ENCODE peak calls at places on chromosome X, in eight cellular contexts. X, M, C, H, W, E, L and D are unnamed samples.

GRCh38 chrX:8841911-8842310 is 40.7 kb upstream of the FAM9A start:
- DNase-seq in X (no peak), M (no peak), C (no peak), H (no peak), W (no peak), E (no peak), L (no peak), D (no peak)

GRCh38 chrX:11899091-11899490 is 141.1 kb downstream of the MSL3 start:
- DNase-seq in X (no peak), M (no peak), C (no peak), H (peak; percentile 72), W (no peak), E (no peak), L (no peak), D (peak; percentile 53)

GRCh38 chrX:63012574-63012973 is 338.6 kb downstream of the SPIN4 start:
- DNase-seq in X (no peak), M (no peak), C (no peak), H (no peak), W (no peak), E (peak; percentile 31), L (no peak), D (no peak)

GRCh38 chrX:27186671-27187070 is 276.5 kb downstream of the PPP4R3C start:
- DNase-seq in X (peak; percentile 20), M (no peak), C (no peak), H (peak; percentile 46), W (no peak), E (peak; percentile 44), L (peak; percentile 2), D (no peak)

GRCh38 chrX:2608638-2609430 is 82.3 kb upstream of the CD99 start:
- DNase-seq in X (peak; percentile 96), M (no peak), C (peak; percentile 87), H (peak; percentile 86), W (peak; percentile 63), E (peak; percentile 55), L (peak; percentile 87), D (peak; percentile 79)

GRCh38 chrX:153865685-153866084 is 20.3 kb downstream of the L1CAM start:
- DNase-seq in X (no peak), M (no peak), C (no peak), H (no peak), W (no peak), E (no peak), L (no peak), D (no peak)

GRCh38 chrX:2965965-2966364 is 36.8 kb upstream of the ARSD start:
- DNase-seq in X (no peak), M (no peak), C (no peak), H (no peak), W (no peak), E (no peak), L (peak; percentile 3), D (no peak)

GRCh38 chrX:9352683-9353430 is 112.0 kb upstream of the TBL1X start:
- DNase-seq in X (no peak), M (no peak), C (no peak), H (peak; percentile 79), W (no peak), E (no peak), L (peak; percentile 29), D (no peak)

GRCh38 chrX:40651620-40652223 is 4.4 kb upstream of the CXorf38 start:
- DNase-seq in X (peak; percentile 33), M (peak; percentile 14), C (no peak), H (peak; percentile 72), W (peak; percentile 6), E (peak; percentile 77), L (peak; percentile 68), D (no peak)

GRCh38 chrX:15686818-15687685 is 22.4 kb upstream of the CLTRN start:
- DNase-seq in X (peak; percentile 51), M (peak; percentile 4), C (no peak), H (peak; percentile 66), W (no peak), E (peak; percentile 73), L (peak; percentile 36), D (no peak)

GRCh38 chrX:110734894-110735541 is 60.6 kb downstream of the CHRDL1 start:
- DNase-seq in X (no peak), M (no peak), C (no peak), H (peak; percentile 33), W (no peak), E (no peak), L (no peak), D (peak; percentile 74)

GRCh38 chrX:109537324-109537665 is 651 bp downstream of the NXT2 start:
- DNase-seq in X (no peak), M (no peak), C (no peak), H (peak; percentile 87), W (no peak), E (peak; percentile 82), L (no peak), D (peak; percentile 29)

GRCh38 chrX:136273986-136274385 is 22.8 kb upstream of the MAP7D3 start:
- DNase-seq in X (no peak), M (no peak), C (no peak), H (no peak), W (no peak), E (no peak), L (no peak), D (no peak)

GRCh38 chrX:14363719-14364118 is 165.6 kb upstream of the GLRA2 start:
- DNase-seq in X (no peak), M (no peak), C (no peak), H (no peak), W (no peak), E (peak; percentile 4), L (no peak), D (no peak)

GRCh38 chrX:1491851-1492349 is 39.2 kb upstream of the ASMTL start:
- DNase-seq in X (peak; percentile 67), M (no peak), C (no peak), H (peak; percentile 18), W (no peak), E (peak; percentile 36), L (peak; percentile 77), D (no peak)

GRCh38 chrX:74063426-74064155 is 240.4 kb upstream of the ZCCHC13 start:
- DNase-seq in X (no peak), M (no peak), C (no peak), H (no peak), W (no peak), E (no peak), L (no peak), D (no peak)

GRCh38 chrX:2311483-2311882 is 189.3 kb downstream of the DHRSX start:
- DNase-seq in X (peak; percentile 65), M (no peak), C (no peak), H (no peak), W (no peak), E (no peak), L (no peak), D (no peak)

GRCh38 chrX:72526534-72527508 is 45.8 kb downstream of the HDAC8 start:
- DNase-seq in X (no peak), M (no peak), C (no peak), H (peak; percentile 51), W (no peak), E (no peak), L (no peak), D (peak; percentile 45)

GRCh38 chrX:102808336-102808735 is 87.8 kb downstream of the GPRASP3 start:
- DNase-seq in X (no peak), M (no peak), C (no peak), H (no peak), W (no peak), E (no peak), L (no peak), D (no peak)

GRCh38 chrX:24245201-24245600 is 68.7 kb downstream of the SUPT20HL2 start:
- DNase-seq in X (no peak), M (no peak), C (no peak), H (peak; percentile 66), W (no peak), E (no peak), L (no peak), D (peak; percentile 76)

GRCh38 chrX:151386838-151387459 is 10.1 kb upstream of the VMA21 start:
- DNase-seq in X (no peak), M (no peak), C (no peak), H (no peak), W (no peak), E (no peak), L (no peak), D (no peak)

GRCh38 chrX:114075073-114075673 is 508.7 kb upstream of the HTR2C start:
- DNase-seq in X (no peak), M (no peak), C (no peak), H (peak; percentile 1), W (no peak), E (peak; percentile 11), L (no peak), D (no peak)

GRCh38 chrX:73922856-73923429 is 359.9 kb downstream of the CHIC1 start:
- DNase-seq in X (no peak), M (no peak), C (no peak), H (peak; percentile 37), W (no peak), E (no peak), L (no peak), D (peak; percentile 7)